ENCODE peak calls at places on chromosome 14, in six cellular contexts. N, J, G, Y, I and C are unnamed samples.

GRCh38 chr14:37545174-37545573 is 49.9 kb downstream of the FOXA1 start:
- DNase-seq in J (no peak), G (no peak), Y (no peak), I (no peak), N (no peak), C (no peak)

GRCh38 chr14:81220488-81220766 is 332 bp downstream of the GTF2A1 start:
- DNase-seq in G (no peak), J (no peak), Y (no peak), I (no peak), N (no peak), C (no peak)

GRCh38 chr14:75609606-75610476 is 31.4 kb downstream of the FLVCR2 start:
- DNase-seq in Y (no peak), J (no peak), G (no peak), I (no peak), N (no peak), C (no peak)

GRCh38 chr14:80239631-80240030 is 28.3 kb upstream of the DIO2 start:
- DNase-seq in G (no peak), I (no peak), J (no peak), Y (no peak), N (no peak), C (no peak)

GRCh38 chr14:57833304-57833703 is 32.6 kb downstream of the SLC35F4 start:
- DNase-seq in J (peak), N (peak), I (no peak), G (no peak), Y (no peak), C (no peak)

GRCh38 chr14:104352493-104353220 is 214.3 kb downstream of the KIF26A start:
- DNase-seq in N (no peak), I (peak), G (no peak), Y (no peak), J (no peak), C (no peak)

GRCh38 chr14:28656704-28657255 is 109.8 kb upstream of the FOXG1 start:
- DNase-seq in N (no peak), Y (no peak), G (no peak), I (no peak), J (no peak), C (no peak)

GRCh38 chr14:104827173-104828055 is 26.5 kb downstream of the ZBTB42 start:
- DNase-seq in Y (no peak), J (peak), I (peak), N (peak), G (peak), C (peak)

GRCh38 chr14:41609704-41610183 is 3.1 kb downstream of the LRFN5 start:
- DNase-seq in N (peak), Y (no peak), G (peak), J (no peak), I (no peak), C (no peak)

GRCh38 chr14:83594874-83595273 is 1935.1 kb upstream of the FLRT2 start:
- DNase-seq in J (no peak), Y (no peak), I (no peak), N (no peak), G (no peak), C (no peak)

GRCh38 chr14:89618309-89618708 is 201.3 kb upstream of the FOXN3 start:
- DNase-seq in J (no peak), G (no peak), I (no peak), N (peak), Y (no peak), C (peak)

GRCh38 chr14:33569844-33570716 is 380.8 kb downstream of the EGLN3 start:
- DNase-seq in J (no peak), N (no peak), I (no peak), Y (no peak), G (no peak), C (no peak)

GRCh38 chr14:88590173-88590572 is 27.3 kb downstream of the ZC3H14 start:
- DNase-seq in I (no peak), Y (no peak), J (no peak), G (no peak), N (no peak), C (no peak)

GRCh38 chr14:104941508-104942365 is 17.1 kb downstream of the PLD4 start:
- DNase-seq in G (no peak), Y (no peak), N (peak), I (peak), J (no peak), C (no peak)

GRCh38 chr14:90547250-90547649 is 150.4 kb downstream of the CALM1 start:
- DNase-seq in Y (no peak), J (no peak), G (no peak), N (no peak), I (no peak), C (no peak)

GRCh38 chr14:54696998-54697397 is 130.1 kb downstream of the SAMD4A start:
- DNase-seq in J (no peak), G (no peak), I (no peak), Y (no peak), N (no peak), C (no peak)

GRCh38 chr14:55850803-55851202 is 267.4 kb upstream of the PELI2 start:
- DNase-seq in I (no peak), Y (no peak), J (no peak), N (no peak), G (no peak), C (no peak)

GRCh38 chr14:78700236-78700635 is 530.1 kb downstream of the NRXN3 start:
- DNase-seq in I (no peak), G (no peak), J (no peak), N (no peak), Y (no peak), C (no peak)

GRCh38 chr14:21503376-21503775 is 7.8 kb downstream of the METTL3 start:
- DNase-seq in I (no peak), J (no peak), G (no peak), Y (no peak), N (no peak), C (no peak)
- TF ChIP-seq POLR2A in I (no peak), J (no peak), G (no peak), Y (peak), N (no peak), C (no peak)

GRCh38 chr14:97841762-97842161 is 1044.6 kb downstream of the VRK1 start:
- DNase-seq in Y (no peak), J (no peak), N (no peak), G (no peak), I (no peak), C (no peak)
- TF ChIP-seq POLR2A in Y (no peak), J (no peak), N (no peak), G (no peak), I (no peak), C (no peak)

GRCh38 chr14:51993274-51993673 is 3.9 kb downstream of the RTRAF start:
- DNase-seq in N (no peak), G (no peak), Y (no peak), J (no peak), I (no peak), C (no peak)

GRCh38 chr14:51990488-51990887 is 1.1 kb downstream of the RTRAF start:
- DNase-seq in I (no peak), Y (no peak), N (no peak), G (no peak), J (no peak), C (no peak)

GRCh38 chr14:51989293-51990234 is at the start of gene RTRAF:
- DNase-seq in J (peak), I (peak), N (peak), G (peak), Y (peak), C (peak)
- TF ChIP-seq POLR2A in J (peak), I (peak), N (peak), G (peak), Y (peak), C (peak)

GRCh38 chr14:99982449-99983250 is 82.6 kb upstream of the EVL start:
- DNase-seq in Y (peak), G (peak), J (peak), N (peak), I (no peak), C (peak)
- TF ChIP-seq POLR2A in Y (no peak), G (no peak), J (no peak), N (no peak), I (no peak), C (no peak)

GRCh38 chr14:74085828-74086227 is 1.1 kb downstream of the LIN52 start:
- DNase-seq in N (no peak), Y (peak), G (no peak), J (no peak), I (no peak), C (peak)

GRCh38 chr14:74084277-74085046 is at the start of the genes ALDH6A1 and LIN52:
- DNase-seq in J (peak), G (peak), Y (peak), N (peak), I (peak), C (peak)

GRCh38 chr14:74083784-74084276 is 423 bp downstream of the ALDH6A1 start:
- DNase-seq in I (no peak), Y (no peak), N (no peak), G (no peak), J (no peak), C (no peak)

GRCh38 chr14:74083161-74083560 is 1.1 kb downstream of the ALDH6A1 start:
- DNase-seq in J (no peak), I (no peak), G (no peak), N (no peak), Y (no peak), C (peak)

GRCh38 chr14:74085047-74085637 is 386 bp downstream of the LIN52 start:
- DNase-seq in G (no peak), J (no peak), N (peak), I (no peak), Y (peak), C (peak)
- TF ChIP-seq POLR2A in G (no peak), J (no peak), N (no peak), I (no peak), Y (peak), C (no peak)

DNA sequence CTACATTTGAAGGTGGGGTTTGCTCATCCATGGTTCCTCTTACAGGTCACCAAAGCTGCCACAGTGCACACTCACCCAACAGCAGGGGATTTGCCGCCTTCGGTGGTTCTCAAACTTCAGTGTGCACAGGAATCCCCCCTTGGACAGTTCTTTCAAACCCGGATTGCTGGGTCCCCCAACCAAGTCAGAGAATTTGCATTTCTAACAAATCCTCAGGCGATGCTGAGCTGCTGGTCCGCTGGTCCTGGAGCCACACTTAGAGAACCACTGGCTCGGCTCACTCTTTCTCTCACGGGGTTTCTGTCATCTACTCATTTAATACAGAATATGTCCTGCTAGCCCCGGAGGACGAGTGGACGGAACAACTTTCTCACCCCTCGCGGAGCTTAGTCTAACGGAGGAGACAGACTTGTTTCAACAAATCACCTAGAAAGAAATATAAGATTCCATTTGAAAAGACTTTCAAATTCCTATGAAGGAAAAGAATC is 24.1 kb upstream of the ZFP36L1 start:
- DNase-seq in N (no peak), J (no peak), Y (no peak), G (no peak), I (no peak), C (no peak)
- TF ChIP-seq POLR2A in N (no peak), J (no peak), Y (no peak), G (no peak), I (no peak), C (no peak)